ENCODE peak calls at places on chromosomes 13 and 19, in ten cellular contexts. O, U, M, S, J, I, R, K, C and F are unnamed samples.

GRCh38 chr13:36298535-36299068 is 988 bp upstream of the CCDC169 start:
- DNase-seq in O (no peak), U (no peak), M (no peak), S (no peak), J (no peak), I (no peak), R (no peak), K (no peak), C (peak; percentile 13), F (no peak)

GRCh38 chr19:29404951-29405727 is 120.7 kb upstream of the VSTM2B start:
- DNase-seq in O (no peak), U (no peak), M (peak; percentile 9), S (no peak), J (peak; percentile 10), I (no peak), R (no peak), K (no peak), C (no peak), F (no peak)

GRCh38 chr13:21034602-21035190 is 26.7 kb downstream of the LATS2 start:
- DNase-seq in O (peak; percentile 66), U (no peak), M (no peak), S (no peak), J (no peak), I (no peak), R (no peak), K (no peak), C (peak; percentile 71), F (no peak)

GRCh38 chr13:26021516-26021915 is 30.3 kb downstream of the SHISA2 start:
- DNase-seq in O (no peak), U (no peak), M (no peak), S (no peak), J (no peak), I (no peak), R (no peak), K (no peak), C (no peak), F (no peak)

GRCh38 chr19:48798937-48799336 is 11.9 kb downstream of the BCAT2 start:
- DNase-seq in O (no peak), U (no peak), M (no peak), S (no peak), J (no peak), I (no peak), R (no peak), K (no peak), C (peak; percentile 15), F (no peak)

GRCh38 chr13:41065098-41065497 is 3.8 kb downstream of the WBP4 start:
- DNase-seq in O (no peak), U (no peak), M (no peak), S (no peak), J (no peak), I (no peak), R (no peak), K (no peak), C (peak; percentile 77), F (peak; percentile 66)

GRCh38 chr13:74346960-74347359 is 212.8 kb upstream of the KLF12 start:
- DNase-seq in O (no peak), U (no peak), M (no peak), S (no peak), J (no peak), I (no peak), R (no peak), K (no peak), C (no peak), F (no peak)

GRCh38 chr19:10118960-10119359 is 739 bp downstream of the EIF3G start:
- DNase-seq in O (no peak), U (no peak), M (no peak), S (no peak), J (no peak), I (no peak), R (peak; percentile 76), K (no peak), C (no peak), F (peak; percentile 44)

GRCh38 chr13:40401911-40402776 is 264.3 kb downstream of the FOXO1 start:
- DNase-seq in O (peak; percentile 95), U (peak; percentile 94), M (peak; percentile 96), S (peak; percentile 85), J (peak; percentile 95), I (peak; percentile 64), R (peak; percentile 94), K (peak; percentile 89), C (peak; percentile 93), F (peak; percentile 26)

GRCh38 chr19:371501-372160 is 27.0 kb upstream of the MIER2 start:
- DNase-seq in O (no peak), U (peak; percentile 23), M (no peak), S (no peak), J (no peak), I (no peak), R (peak; percentile 18), K (no peak), C (no peak), F (no peak)

GRCh38 chr13:28716511-28716910 is 2.3 kb downstream of the SLC46A3 start:
- DNase-seq in O (peak; percentile 36), U (peak; percentile 64), M (peak; percentile 77), S (no peak), J (peak; percentile 66), I (peak; percentile 35), R (no peak), K (peak; percentile 49), C (peak; percentile 90), F (no peak)

GRCh38 chr13:51221674-51222509 is at the start of gene FAM124A:
- DNase-seq in O (no peak), U (peak; percentile 61), M (peak; percentile 53), S (peak; percentile 57), J (peak; percentile 38), I (peak; percentile 4), R (peak; percentile 82), K (peak; percentile 23), C (peak; percentile 26), F (peak; percentile 64)
- TF ChIP-seq POLR2A in O (no peak), U (no peak), M (no peak), S (no peak), J (no peak), I (no peak), R (no peak), K (peak; percentile 15), C (peak; percentile 32), F (no peak)

DNA sequence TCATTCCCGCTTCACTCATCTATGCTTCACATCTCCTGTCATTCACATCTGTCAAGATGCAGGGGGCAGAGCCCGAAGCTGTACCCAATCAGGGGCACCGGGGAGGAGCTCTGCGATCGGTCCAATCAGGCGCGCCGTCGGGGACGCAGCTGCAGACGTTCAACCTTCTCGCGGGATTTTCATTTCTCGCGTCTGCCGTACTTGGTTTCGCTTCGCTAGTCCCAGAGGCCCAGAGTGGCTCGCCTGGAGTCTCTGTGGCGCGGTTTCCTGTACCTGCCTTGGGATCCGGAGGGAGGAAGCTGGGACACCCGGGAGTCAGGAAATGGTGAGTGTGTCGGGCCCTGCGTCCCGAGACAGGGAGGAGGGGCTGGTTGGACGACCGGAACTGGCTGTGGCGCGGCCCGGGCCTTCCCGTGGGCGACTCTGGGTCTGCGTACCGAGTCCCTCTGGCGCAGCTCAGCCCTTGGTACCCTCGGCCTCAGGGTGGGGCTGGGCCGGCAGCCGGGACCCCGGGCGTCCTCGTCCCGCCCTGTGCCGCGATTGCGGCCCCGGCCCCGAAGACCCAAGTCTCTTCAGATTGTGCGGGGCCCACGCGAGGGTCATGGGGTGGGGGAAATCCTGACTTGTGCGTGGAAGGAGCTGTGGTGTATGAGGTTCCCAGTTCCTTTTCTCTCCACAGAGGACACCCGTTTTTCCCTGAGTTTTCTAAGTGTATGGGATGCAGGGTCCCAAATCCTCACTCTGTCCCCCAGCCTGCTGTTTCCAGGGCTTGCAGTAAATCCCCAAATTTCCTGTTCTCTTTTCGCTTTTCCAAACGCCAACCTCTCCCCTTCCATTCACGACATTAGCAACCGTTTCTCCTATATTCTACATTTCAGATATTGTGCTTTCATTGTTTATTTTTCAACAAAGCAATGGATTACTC is at the start of gene ZNF136:
- DNase-seq in O (peak; percentile 91), U (peak; percentile 94), M (peak; percentile 96), S (peak; percentile 95), J (peak; percentile 95), I (peak; percentile 89), R (peak; percentile 98), K (peak; percentile 89), C (peak; percentile 96), F (peak; percentile 96)
- TF ChIP-seq POLR2A in O (peak; percentile 63), U (peak; percentile 68), M (peak; percentile 83), S (no peak), J (peak; percentile 57), I (no peak), R (no peak), K (no peak), C (peak; percentile 70), F (peak; percentile 82)

DNA sequence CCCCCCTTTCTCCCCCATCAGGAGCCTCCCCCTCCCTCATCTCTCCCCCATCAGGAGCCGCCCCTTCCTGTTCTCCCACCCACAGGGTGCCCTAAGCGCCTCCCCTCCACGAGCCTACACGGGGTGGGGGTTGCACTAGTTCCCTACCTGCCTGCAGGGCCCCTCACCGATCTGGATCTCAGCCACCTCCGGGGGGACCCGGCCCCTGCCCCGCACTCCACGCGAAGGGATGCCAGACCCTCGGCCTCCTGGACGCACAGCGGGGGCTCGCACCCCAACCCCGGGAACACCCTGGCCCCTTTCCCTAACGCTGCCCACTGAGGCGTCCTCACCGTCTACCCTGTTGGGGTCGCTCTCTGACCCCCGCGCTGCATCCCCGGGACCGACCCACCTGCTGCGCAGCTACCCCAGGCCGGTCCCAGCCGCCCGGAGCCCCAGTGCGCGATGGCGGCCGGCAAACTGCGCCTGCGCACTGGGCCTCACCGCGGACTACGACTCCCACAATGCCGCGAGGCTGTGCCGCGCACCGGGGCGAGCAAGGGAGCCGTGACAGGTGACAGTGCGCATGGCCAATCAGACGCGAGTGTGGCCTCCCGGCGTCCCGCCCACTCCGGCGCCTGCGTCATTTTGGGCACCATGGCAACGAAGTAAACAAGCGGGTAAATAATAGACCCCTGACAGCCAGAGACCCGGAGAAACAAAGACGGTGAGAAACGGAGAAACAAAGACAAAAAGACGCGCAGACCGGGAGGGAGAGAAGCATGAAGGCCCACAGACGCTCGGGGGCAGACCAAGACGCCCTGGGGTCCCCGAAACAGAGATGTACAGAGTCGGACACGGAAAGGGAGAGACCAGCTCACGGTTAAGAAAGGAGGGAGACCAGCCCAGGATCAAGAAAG is at the start of gene ZSCAN18:
- DNase-seq in O (peak; percentile 92), U (peak; percentile 95), M (peak; percentile 96), S (peak; percentile 96), J (peak; percentile 98), I (no peak), R (peak; percentile 96), K (peak; percentile 82), C (peak; percentile 93), F (peak; percentile 61)
- TF ChIP-seq POLR2A in O (peak; percentile 35), U (peak; percentile 23), M (peak; percentile 67), S (no peak), J (peak; percentile 47), I (no peak), R (peak; percentile 28), K (no peak), C (no peak), F (peak; percentile 16)

DNA sequence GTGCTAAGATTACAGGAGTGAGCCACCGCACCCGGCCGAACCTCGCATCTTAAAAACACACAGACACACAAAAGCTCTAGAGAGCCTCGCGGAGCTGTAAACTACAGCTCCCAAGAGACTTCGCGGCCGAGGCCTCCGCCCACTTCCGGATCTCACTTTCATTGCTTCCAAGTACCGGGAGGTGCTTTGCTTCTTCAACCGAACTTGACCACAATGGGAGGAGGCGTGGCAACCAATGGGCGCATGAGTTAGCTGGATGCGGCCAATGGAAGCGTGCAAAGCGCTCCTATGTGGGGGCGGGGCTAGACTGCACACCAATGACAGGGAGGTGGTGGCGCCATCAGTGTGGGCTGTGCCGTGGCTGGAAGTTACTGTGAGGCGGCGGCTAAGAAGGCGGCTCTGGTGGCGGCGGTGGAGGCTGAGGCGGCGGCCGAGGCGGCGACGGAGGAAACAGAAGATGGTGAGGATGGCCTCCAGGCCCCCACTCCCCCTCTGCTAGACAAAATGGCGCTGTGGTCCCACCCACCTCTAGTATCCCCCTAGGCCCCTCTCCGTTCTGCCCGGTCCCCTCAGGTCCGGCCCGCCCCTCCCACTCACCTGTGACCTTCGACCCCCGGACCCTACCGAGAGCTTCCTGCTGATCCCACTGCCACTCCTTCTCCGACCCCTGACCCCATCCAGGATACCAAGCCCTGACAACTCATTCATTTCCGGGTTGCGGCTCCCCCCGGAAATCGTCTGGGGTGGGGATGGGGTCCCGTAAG is at the start of gene DDA1:
- DNase-seq in O (peak; percentile 100), U (peak; percentile 97), M (peak; percentile 100), S (peak; percentile 100), J (peak; percentile 100), I (peak; percentile 100), R (peak; percentile 100), K (peak; percentile 99), C (peak; percentile 100), F (peak; percentile 100)
- TF ChIP-seq POLR2A in O (peak; percentile 71), U (peak; percentile 56), M (peak; percentile 76), S (no peak), J (peak; percentile 13), I (peak; percentile 49), R (no peak), K (peak; percentile 31), C (peak; percentile 84), F (peak; percentile 80)